ENCODE peak calls at places on chromosomes 12 and 14, in five cellular contexts. One of them, this sample, is unnamed.

GRCh38 chr12:132560831-132561783 is 49.3 kb downstream of the LRCOL1 start:
- DNase-seq in body of pancreas: peak
- DNase-seq in cardiac fibroblast: peak
- DNase-seq in spleen: peak
- DNase-seq in fibroblast of pulmonary artery: peak
- DNase-seq in this sample: peak

GRCh38 chr14:23285530-23286019 is 357 bp downstream of the HOMEZ start:
- DNase-seq in spleen: no peak
- DNase-seq in fibroblast of pulmonary artery: no peak
- DNase-seq in body of pancreas: no peak
- DNase-seq in cardiac fibroblast: no peak
- DNase-seq in this sample: no peak

GRCh38 chr12:28191690-28192089 is 1.4 kb downstream of the CCDC91 start:
- DNase-seq in spleen: no peak
- DNase-seq in body of pancreas: peak
- DNase-seq in fibroblast of pulmonary artery: peak
- DNase-seq in cardiac fibroblast: peak
- DNase-seq in this sample: no peak

GRCh38 chr14:99838555-99839193 is 45.5 kb downstream of the EML1 start:
- DNase-seq in body of pancreas: no peak
- DNase-seq in spleen: no peak
- DNase-seq in fibroblast of pulmonary artery: peak
- DNase-seq in cardiac fibroblast: peak
- DNase-seq in this sample: peak

GRCh38 chr12:114925076-114925475 is 241.1 kb upstream of the TBX3 start:
- DNase-seq in fibroblast of pulmonary artery: no peak
- DNase-seq in cardiac fibroblast: no peak
- DNase-seq in body of pancreas: no peak
- DNase-seq in spleen: no peak
- DNase-seq in this sample: no peak

GRCh38 chr12:50326636-50327284 is 43.4 kb upstream of the LIMA1 start:
- DNase-seq in cardiac fibroblast: peak
- DNase-seq in spleen: no peak
- DNase-seq in body of pancreas: peak
- DNase-seq in fibroblast of pulmonary artery: peak
- DNase-seq in this sample: peak

GRCh38 chr14:105866841-105867321 is 340.5 kb downstream of the TMEM121 start:
- DNase-seq in fibroblast of pulmonary artery: no peak
- DNase-seq in body of pancreas: peak
- DNase-seq in cardiac fibroblast: no peak
- DNase-seq in spleen: peak
- DNase-seq in this sample: no peak

GRCh38 chr14:102201369-102201748 is 61.7 kb downstream of the WDR20 start:
- DNase-seq in fibroblast of pulmonary artery: no peak
- DNase-seq in body of pancreas: no peak
- DNase-seq in spleen: no peak
- DNase-seq in cardiac fibroblast: no peak
- DNase-seq in this sample: no peak

GRCh38 chr14:79306546-79306945 is 904.8 kb downstream of the DIO2 start:
- DNase-seq in body of pancreas: no peak
- DNase-seq in fibroblast of pulmonary artery: no peak
- DNase-seq in cardiac fibroblast: no peak
- DNase-seq in spleen: no peak
- DNase-seq in this sample: no peak

GRCh38 chr12:114096461-114096860 is 130.3 kb upstream of the RBM19 start:
- DNase-seq in spleen: no peak
- DNase-seq in cardiac fibroblast: no peak
- DNase-seq in fibroblast of pulmonary artery: no peak
- DNase-seq in body of pancreas: no peak
- DNase-seq in this sample: no peak

GRCh38 chr12:89875225-89875624 is 166.6 kb upstream of the ATP2B1 start:
- DNase-seq in spleen: no peak
- DNase-seq in fibroblast of pulmonary artery: no peak
- DNase-seq in cardiac fibroblast: no peak
- DNase-seq in body of pancreas: no peak
- DNase-seq in this sample: peak

GRCh38 chr12:63961543-63961942 is 117.0 kb downstream of the SRGAP1 start:
- DNase-seq in fibroblast of pulmonary artery: no peak
- DNase-seq in body of pancreas: no peak
- DNase-seq in spleen: no peak
- DNase-seq in cardiac fibroblast: no peak
- DNase-seq in this sample: no peak

GRCh38 chr14:56686416-56686815 is 106.8 kb downstream of the TMEM260 start:
- DNase-seq in spleen: no peak
- DNase-seq in body of pancreas: peak
- DNase-seq in cardiac fibroblast: no peak
- DNase-seq in fibroblast of pulmonary artery: no peak
- DNase-seq in this sample: no peak

GRCh38 chr12:116133149-116133548 is 144.3 kb downstream of the MED13L start:
- DNase-seq in fibroblast of pulmonary artery: peak
- DNase-seq in spleen: no peak
- DNase-seq in body of pancreas: no peak
- DNase-seq in cardiac fibroblast: peak
- DNase-seq in this sample: peak

GRCh38 chr14:23539209-23539866 is 12.2 kb downstream of the ZFHX2 start:
- DNase-seq in fibroblast of pulmonary artery: peak
- DNase-seq in spleen: peak
- DNase-seq in body of pancreas: no peak
- DNase-seq in cardiac fibroblast: peak
- DNase-seq in this sample: peak

GRCh38 chr12:24560867-24561266 is 388.0 kb downstream of the BCAT1 start:
- DNase-seq in fibroblast of pulmonary artery: no peak
- DNase-seq in spleen: no peak
- DNase-seq in body of pancreas: no peak
- DNase-seq in cardiac fibroblast: peak
- DNase-seq in this sample: no peak

GRCh38 chr12:70402597-70402996 is 36.5 kb downstream of the KCNMB4 start:
- DNase-seq in spleen: no peak
- DNase-seq in fibroblast of pulmonary artery: peak
- DNase-seq in body of pancreas: no peak
- DNase-seq in cardiac fibroblast: peak
- DNase-seq in this sample: no peak
- TF ChIP-seq CTCF in spleen: no peak
- TF ChIP-seq CTCF in fibroblast of pulmonary artery: peak
- TF ChIP-seq CTCF in body of pancreas: no peak
- TF ChIP-seq CTCF in cardiac fibroblast: no peak
- TF ChIP-seq CTCF in this sample: peak

DNA sequence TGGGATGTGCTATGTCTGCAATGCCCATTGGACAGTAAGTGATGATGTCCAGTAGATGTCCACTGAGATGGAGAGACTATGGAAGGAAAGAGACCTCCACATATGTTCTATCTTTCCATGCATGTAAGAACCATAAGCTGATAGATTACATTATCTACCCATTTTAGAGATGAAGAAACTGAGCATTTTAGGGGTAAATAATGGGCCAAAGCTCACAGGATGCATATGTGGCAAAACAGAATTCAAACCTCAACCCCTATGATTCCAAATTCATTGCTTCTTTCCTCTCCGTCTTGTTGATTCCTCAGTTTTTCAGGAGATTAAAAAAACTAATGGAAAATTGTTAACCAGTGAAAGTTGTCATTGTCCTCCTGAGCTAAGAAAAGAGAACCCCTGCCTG is 200.7 kb upstream of the PWP1 start:
- DNase-seq in fibroblast of pulmonary artery: no peak
- DNase-seq in cardiac fibroblast: no peak
- DNase-seq in body of pancreas: no peak
- DNase-seq in spleen: no peak
- DNase-seq in this sample: no peak
- H3K4me3 ChIP-seq in fibroblast of pulmonary artery: no peak
- H3K4me3 ChIP-seq in cardiac fibroblast: no peak
- H3K4me3 ChIP-seq in body of pancreas: no peak
- H3K4me3 ChIP-seq in spleen: no peak
- H3K4me3 ChIP-seq in this sample: no peak

GRCh38 chr12:10851243-10851858 is 2.1 kb upstream of the PRR4 start:
- DNase-seq in cardiac fibroblast: no peak
- DNase-seq in spleen: no peak
- DNase-seq in fibroblast of pulmonary artery: no peak
- DNase-seq in body of pancreas: no peak
- DNase-seq in this sample: peak

GRCh38 chr12:10849425-10849878 is at the start of gene PRR4:
- DNase-seq in spleen: no peak
- DNase-seq in body of pancreas: no peak
- DNase-seq in cardiac fibroblast: no peak
- DNase-seq in fibroblast of pulmonary artery: no peak
- DNase-seq in this sample: no peak

GRCh38 chr12:10855807-10856206 is 6.5 kb upstream of the PRR4 start:
- DNase-seq in cardiac fibroblast: no peak
- DNase-seq in spleen: no peak
- DNase-seq in fibroblast of pulmonary artery: no peak
- DNase-seq in body of pancreas: no peak
- DNase-seq in this sample: no peak

DNA sequence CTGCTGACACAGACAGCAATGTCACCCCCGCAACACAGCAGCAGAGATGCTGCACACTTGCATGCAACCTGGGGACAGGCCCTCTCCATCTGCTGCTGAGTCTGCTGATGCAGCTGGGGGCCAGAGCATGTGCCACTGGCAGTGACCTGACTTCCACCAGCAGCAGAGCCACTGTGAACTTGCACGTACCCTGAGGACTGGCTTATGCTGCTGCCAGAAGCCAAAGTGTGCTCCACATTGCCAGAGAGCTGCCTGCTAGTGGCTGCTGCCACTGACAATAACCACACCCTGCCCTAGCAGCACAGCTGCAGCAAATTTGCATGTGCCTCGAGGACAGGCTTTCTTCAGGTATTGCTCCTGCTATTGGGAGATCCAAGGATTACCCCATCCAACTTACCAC is 4.5 kb upstream of the PRR4 start:
- DNase-seq in cardiac fibroblast: no peak
- DNase-seq in spleen: no peak
- DNase-seq in fibroblast of pulmonary artery: no peak
- DNase-seq in body of pancreas: no peak
- DNase-seq in this sample: no peak
- TF ChIP-seq CTCF in cardiac fibroblast: no peak
- TF ChIP-seq CTCF in spleen: no peak
- TF ChIP-seq CTCF in fibroblast of pulmonary artery: no peak
- TF ChIP-seq CTCF in body of pancreas: no peak
- TF ChIP-seq CTCF in this sample: no peak

GRCh38 chr12:46360370-46360769 is 12.2 kb downstream of the SLC38A2 start:
- DNase-seq in fibroblast of pulmonary artery: no peak
- DNase-seq in cardiac fibroblast: no peak
- DNase-seq in spleen: no peak
- DNase-seq in body of pancreas: no peak
- DNase-seq in this sample: peak

GRCh38 chr12:46362895-46363581 is 9.5 kb downstream of the SLC38A2 start:
- DNase-seq in cardiac fibroblast: peak
- DNase-seq in fibroblast of pulmonary artery: peak
- DNase-seq in body of pancreas: no peak
- DNase-seq in spleen: no peak
- DNase-seq in this sample: peak

GRCh38 chr12:46360908-46361666 is 11.5 kb downstream of the SLC38A2 start:
- DNase-seq in spleen: no peak
- DNase-seq in fibroblast of pulmonary artery: peak
- DNase-seq in body of pancreas: no peak
- DNase-seq in cardiac fibroblast: peak
- DNase-seq in this sample: peak

GRCh38 chr12:46359667-46360280 is 12.8 kb downstream of the SLC38A2 start:
- DNase-seq in fibroblast of pulmonary artery: peak
- DNase-seq in cardiac fibroblast: peak
- DNase-seq in body of pancreas: no peak
- DNase-seq in spleen: no peak
- DNase-seq in this sample: peak

GRCh38 chr12:46361667-46362034 is 10.9 kb downstream of the SLC38A2 start:
- DNase-seq in body of pancreas: no peak
- DNase-seq in cardiac fibroblast: peak
- DNase-seq in fibroblast of pulmonary artery: peak
- DNase-seq in spleen: no peak
- DNase-seq in this sample: peak
- H3K4me3 ChIP-seq in body of pancreas: no peak
- H3K4me3 ChIP-seq in cardiac fibroblast: no peak
- H3K4me3 ChIP-seq in fibroblast of pulmonary artery: no peak
- H3K4me3 ChIP-seq in spleen: no peak
- H3K4me3 ChIP-seq in this sample: no peak

GRCh38 chr12:122880155-122880605 is 15.7 kb downstream of the VPS37B start:
- DNase-seq in cardiac fibroblast: peak
- DNase-seq in fibroblast of pulmonary artery: peak
- DNase-seq in body of pancreas: no peak
- DNase-seq in spleen: no peak
- DNase-seq in this sample: peak

GRCh38 chr12:122882908-122883563 is 12.9 kb downstream of the VPS37B start:
- DNase-seq in body of pancreas: no peak
- DNase-seq in spleen: no peak
- DNase-seq in fibroblast of pulmonary artery: no peak
- DNase-seq in cardiac fibroblast: no peak
- DNase-seq in this sample: no peak

GRCh38 chr12:122878780-122879612 is 16.9 kb downstream of the VPS37B start:
- DNase-seq in body of pancreas: no peak
- DNase-seq in fibroblast of pulmonary artery: no peak
- DNase-seq in cardiac fibroblast: no peak
- DNase-seq in spleen: no peak
- DNase-seq in this sample: no peak

GRCh38 chr12:122884091-122884826 is 11.7 kb downstream of the VPS37B start:
- DNase-seq in cardiac fibroblast: no peak
- DNase-seq in body of pancreas: no peak
- DNase-seq in fibroblast of pulmonary artery: no peak
- DNase-seq in spleen: no peak
- DNase-seq in this sample: no peak

DNA sequence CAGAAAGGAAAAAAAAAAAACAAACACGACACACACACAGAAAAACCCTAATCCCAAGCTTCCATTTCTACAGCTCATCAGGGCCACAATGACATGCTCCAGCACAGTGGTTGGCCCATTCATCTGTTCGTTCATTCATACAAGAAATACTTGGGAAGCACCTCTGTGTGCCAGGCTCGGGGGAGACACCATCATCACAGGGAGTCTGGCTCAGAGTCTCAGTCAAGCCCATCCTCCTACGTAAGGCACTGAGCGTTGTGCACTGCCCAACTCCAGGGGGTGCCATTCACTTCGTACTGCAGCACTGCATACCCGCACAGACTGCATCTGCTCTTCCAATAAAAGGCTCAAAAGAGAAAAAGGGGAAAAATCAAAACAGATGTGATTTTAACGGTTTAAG is 15.3 kb downstream of the VPS37B start:
- DNase-seq in body of pancreas: no peak
- DNase-seq in fibroblast of pulmonary artery: peak
- DNase-seq in cardiac fibroblast: peak
- DNase-seq in spleen: no peak
- DNase-seq in this sample: peak
- TF ChIP-seq CTCF in body of pancreas: no peak
- TF ChIP-seq CTCF in fibroblast of pulmonary artery: peak
- TF ChIP-seq CTCF in cardiac fibroblast: peak
- TF ChIP-seq CTCF in spleen: peak
- TF ChIP-seq CTCF in this sample: peak

This sample was measured in fibroblast of villous mesenchyme.